ENCODE peak calls at places on chromosomes 16 and 17, in nine cellular contexts. L, P, U, A, I, D, M, T and O are unnamed samples.
A peak's percentile ranks its signal among the peaks of the same experiment; 100 is the strongest.

GRCh38 chr17:35731239-35731931 is at the start of gene RASL10B:
- DNase-seq in L (peak; percentile 75), P (peak; percentile 20), U (peak; percentile 67), A (no peak), I (no peak), D (peak; percentile 85), M (no peak), T (no peak), O (peak; percentile 60)

GRCh38 chr17:69954241-69954933 is 120.6 kb upstream of the KCNJ16 start:
- DNase-seq in L (no peak), P (no peak), U (no peak), A (no peak), I (no peak), D (no peak), M (no peak), T (no peak), O (no peak)

GRCh38 chr17:56891751-56892150 is 22.1 kb downstream of the TRIM25 start:
- DNase-seq in L (no peak), P (peak; percentile 48), U (peak; percentile 37), A (no peak), I (no peak), D (peak; percentile 22), M (peak; percentile 34), T (no peak), O (peak; percentile 23)

GRCh38 chr16:518858-519257 is 8.7 kb upstream of the CAPN15 start:
- DNase-seq in L (no peak), P (no peak), U (no peak), A (no peak), I (no peak), D (no peak), M (no peak), T (no peak), O (no peak)

GRCh38 chr16:25264599-25264998 is 7.0 kb upstream of the ZKSCAN2 start:
- DNase-seq in L (no peak), P (no peak), U (no peak), A (peak; percentile 14), I (no peak), D (peak; percentile 15), M (no peak), T (no peak), O (no peak)

GRCh38 chr16:1288813-1289479 is 20.5 kb upstream of the UBE2I start:
- DNase-seq in L (no peak), P (no peak), U (no peak), A (no peak), I (no peak), D (peak; percentile 49), M (no peak), T (no peak), O (no peak)

GRCh38 chr16:20792216-20792615 is 14.1 kb downstream of the ERI2 start:
- DNase-seq in L (no peak), P (no peak), U (no peak), A (no peak), I (no peak), D (no peak), M (no peak), T (no peak), O (no peak)

GRCh38 chr16:83473109-83473508 is 334.7 kb upstream of the HSBP1 start:
- DNase-seq in L (no peak), P (no peak), U (no peak), A (no peak), I (no peak), D (no peak), M (peak; percentile 23), T (no peak), O (no peak)

GRCh38 chr16:81996664-81997529 is 14.4 kb downstream of the SDR42E1 start:
- DNase-seq in L (no peak), P (no peak), U (no peak), A (no peak), I (no peak), D (peak; percentile 22), M (no peak), T (peak; percentile 60), O (no peak)

DNA sequence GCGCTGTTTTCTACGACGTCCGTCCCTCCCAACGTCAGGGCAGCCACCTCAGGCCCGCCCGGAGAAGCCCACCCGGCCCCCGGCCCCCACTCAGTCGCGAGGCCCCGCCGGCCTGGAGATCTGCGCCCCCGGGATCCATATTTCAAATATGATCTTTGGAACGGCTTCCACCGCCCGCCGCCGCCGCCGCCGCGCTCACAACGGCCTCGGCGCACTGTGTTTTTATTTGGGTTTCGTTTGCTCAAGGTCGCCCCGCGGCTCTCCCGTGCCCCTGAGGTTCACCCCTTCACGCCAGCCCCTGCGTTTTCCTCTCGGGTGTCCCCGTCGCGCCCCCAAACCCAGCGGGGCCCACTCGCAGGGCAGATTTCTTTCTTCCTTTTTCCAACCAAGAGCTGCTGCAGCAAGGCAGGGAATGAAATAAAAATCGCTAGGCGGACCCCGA is 4.3 kb upstream of the CBX4 start:
- DNase-seq in L (peak; percentile 64), P (no peak), U (no peak), A (no peak), I (no peak), D (no peak), M (peak; percentile 23), T (no peak), O (no peak)
- H3K27ac ChIP-seq in L (no peak overlapping the region), P (no peak overlapping the region), U (peak overlapping the region; percentile 74), A (no peak overlapping the region), I (peak overlapping the region; percentile 51), D (no peak overlapping the region), M (no peak overlapping the region), T (no peak overlapping the region), O (peak overlapping the region; percentile 80)

GRCh38 chr16:28192811-28193529 is 18.8 kb downstream of the XPO6 start:
- DNase-seq in L (no peak), P (peak; percentile 64), U (peak; percentile 26), A (no peak), I (no peak), D (no peak), M (no peak), T (no peak), O (no peak)
- H3K4me1 ChIP-seq in L (peaks cover 86% of the 10 kb centered on the region), P (peaks cover 76% of the 10 kb centered on the region), U (peaks cover 8% of the 10 kb centered on the region), A (peaks cover 10% of the 10 kb centered on the region), I (peaks cover 22% of the 10 kb centered on the region), D (no peaks in the 10 kb centered on the region), M (no peaks in the 10 kb centered on the region), T (peaks cover 2% of the 10 kb centered on the region), O (peaks cover 30% of the 10 kb centered on the region)

DNA sequence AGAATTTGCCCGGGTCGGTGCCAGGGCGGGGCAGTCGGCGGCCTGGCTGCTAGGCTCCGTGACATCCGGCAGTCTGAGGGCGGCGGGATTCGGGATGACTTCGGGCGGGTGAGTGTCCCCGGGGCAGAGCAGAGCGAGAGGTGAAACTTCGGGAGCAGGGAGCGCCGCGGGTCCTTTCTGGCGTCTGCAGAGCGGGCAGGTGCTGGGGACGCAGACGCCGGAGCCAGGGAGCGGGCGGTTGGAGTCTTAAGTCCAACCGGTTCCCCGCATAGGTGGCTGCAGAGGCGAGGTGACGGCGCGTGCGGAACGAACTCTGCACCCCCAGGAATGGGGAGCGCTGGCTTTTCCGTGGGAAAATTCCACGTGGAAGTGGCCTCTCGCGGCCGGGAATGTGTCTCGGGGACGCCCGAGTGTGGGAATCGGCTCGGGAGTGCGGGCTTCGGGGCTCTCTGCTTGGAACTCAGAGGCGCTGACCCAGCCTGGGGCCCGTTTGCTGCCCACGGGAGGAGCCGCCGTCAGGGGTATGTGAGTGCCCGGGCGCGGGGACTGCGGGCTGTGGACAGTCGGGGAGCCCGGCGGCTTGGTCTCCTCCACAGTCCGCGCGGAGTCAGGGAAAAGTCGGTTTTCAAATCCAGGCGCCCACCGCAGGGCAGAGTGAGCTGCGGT is at the start of gene B4GALNT2:
- DNase-seq in L (no peak), P (no peak), U (peak; percentile 6), A (no peak), I (no peak), D (peak; percentile 71), M (peak; percentile 26), T (no peak), O (no peak)
- H3K4me3 ChIP-seq in L (peak within 1 kb of the TSS; percentile 12), P (no peak within 1 kb of the TSS), U (no peak within 1 kb of the TSS), A (no peak within 1 kb of the TSS), I (peak within 1 kb of the TSS; percentile 13), D (peak within 1 kb of the TSS; percentile 49), M (no peak within 1 kb of the TSS), T (no peak within 1 kb of the TSS), O (peak within 1 kb of the TSS; percentile 51)

GRCh38 chr17:28225872-28226271 is 93.1 kb upstream of the TMEM97 start:
- DNase-seq in L (no peak), P (no peak), U (no peak), A (no peak), I (no peak), D (no peak), M (no peak), T (no peak), O (no peak)

GRCh38 chr17:28226563-28226962 is 92.4 kb upstream of the TMEM97 start:
- DNase-seq in L (no peak), P (no peak), U (no peak), A (no peak), I (no peak), D (no peak), M (no peak), T (no peak), O (no peak)

GRCh38 chr17:28228986-28229729 is 89.8 kb upstream of the TMEM97 start:
- DNase-seq in L (no peak), P (no peak), U (no peak), A (no peak), I (no peak), D (no peak), M (no peak), T (no peak), O (no peak)

GRCh38 chr17:28228109-28228840 is 90.7 kb upstream of the TMEM97 start:
- DNase-seq in L (no peak), P (no peak), U (no peak), A (no peak), I (no peak), D (peak; percentile 50), M (no peak), T (no peak), O (no peak)

GRCh38 chr17:28227278-28228108 is 91.5 kb upstream of the TMEM97 start:
- DNase-seq in L (no peak), P (no peak), U (peak; percentile 97), A (no peak), I (no peak), D (peak; percentile 99), M (peak; percentile 71), T (peak; percentile 73), O (no peak)
- H3K27ac ChIP-seq in L (no peak overlapping the region), P (no peak overlapping the region), U (peak overlapping the region; percentile 97), A (no peak overlapping the region), I (no peak overlapping the region), D (peak overlapping the region; percentile 85), M (no peak overlapping the region), T (peak overlapping the region; percentile 48), O (no peak overlapping the region)